ENCODE peak calls at places on chromosomes 11 and 22, in seven cellular contexts. K is prostate gland, M is heart right ventricle, E is skeletal muscle cell, I is left ventricle myocardium inferior, F is GM23248, A is psoas muscle. P is an unnamed sample.

GRCh38 chr11:100080401-100080800 is 606.7 kb upstream of the ARHGAP42 start:
- DNase-seq in K (no peak), M (no peak), E (no peak), I (no peak), F (no peak), A (no peak), P (no peak)

GRCh38 chr11:8715501-8715900 is 32.9 kb downstream of the RPL27A start:
- DNase-seq in K (no peak), M (no peak), E (no peak), I (no peak), F (no peak), A (peak), P (no peak)

GRCh38 chr11:2465201-2466068 is 20.6 kb downstream of the KCNQ1 start:
- DNase-seq in K (no peak), M (no peak), E (no peak), I (no peak), F (no peak), A (no peak), P (no peak)

GRCh38 chr11:133931449-133932060 is 25.2 kb downstream of the IGSF9B start:
- DNase-seq in K (no peak), M (no peak), E (no peak), I (no peak), F (no peak), A (no peak), P (no peak)

GRCh38 chr11:113906515-113906914 is 1.9 kb downstream of the HTR3B start:
- DNase-seq in K (no peak), M (no peak), E (no peak), I (no peak), F (no peak), A (no peak), P (no peak)

GRCh38 chr22:49969751-49970527 is 9.4 kb downstream of the PIM3 start:
- DNase-seq in K (no peak), M (peak), E (no peak), I (peak), F (no peak), A (peak), P (no peak)

GRCh38 chr11:65872555-65873279 is at the start of gene EFEMP2:
- DNase-seq in K (no peak), M (peak), E (no peak), I (peak), F (peak), A (peak), P (peak)

GRCh38 chr11:77557553-77557952 is 32.2 kb upstream of the AQP11 start:
- DNase-seq in K (no peak), M (no peak), E (no peak), I (no peak), F (peak), A (no peak), P (no peak)

DNA sequence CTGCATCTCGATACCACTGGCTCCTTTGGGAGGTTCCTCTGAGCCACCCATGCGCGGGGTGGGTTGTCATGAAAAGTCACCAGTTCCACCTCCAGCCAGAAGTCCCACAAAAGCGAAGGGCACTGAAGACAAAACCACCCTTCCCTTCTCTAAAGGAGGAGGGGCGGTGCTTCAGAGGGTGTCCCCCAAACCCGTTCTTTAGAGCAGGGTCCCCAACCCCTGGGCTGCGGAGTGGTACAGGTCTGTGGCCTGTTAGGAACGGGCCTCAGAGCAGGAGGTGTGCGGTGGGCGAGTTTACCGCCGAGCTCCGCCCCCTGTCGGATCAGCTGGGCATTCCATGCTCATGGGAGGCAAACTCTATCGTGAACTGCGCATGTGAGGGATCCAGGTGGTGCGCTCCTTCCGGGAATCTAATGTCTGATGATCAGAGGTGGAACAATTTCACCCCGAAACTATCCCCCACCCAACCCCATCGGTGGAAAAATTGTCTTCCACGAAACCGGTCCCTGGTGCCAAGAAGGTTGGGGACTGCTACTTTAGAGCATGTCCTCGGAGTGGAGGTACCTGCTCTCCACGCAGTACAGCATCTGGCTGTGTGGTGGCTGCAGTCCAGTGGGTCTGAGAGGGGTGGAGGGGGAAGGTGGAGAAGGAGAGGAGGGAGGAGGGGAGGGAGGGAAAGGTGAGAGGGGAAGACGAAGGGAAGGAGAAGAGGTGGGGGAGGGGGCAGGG is 72.9 kb upstream of the SEPTIN5 start:
- DNase-seq in K (no peak), M (no peak), E (no peak), I (no peak), F (peak), A (no peak), P (no peak)
- H3K4me3 ChIP-seq in K (no peak), M (no peak), E (no peak), I (no peak), F (no peak), A (no peak), P (no peak)

GRCh38 chr11:119878990-119879389 is 150.0 kb upstream of the NECTIN1 start:
- DNase-seq in K (no peak), M (no peak), E (no peak), I (no peak), F (peak), A (no peak), P (no peak)
- H3K4me3 ChIP-seq in K (no peak), M (no peak), E (no peak), I (no peak), F (no peak), A (no peak), P (no peak)

GRCh38 chr11:16612234-16612571 is 126.2 kb upstream of the C11orf58 start:
- DNase-seq in K (no peak), M (no peak), E (no peak), I (no peak), F (no peak), A (no peak), P (no peak)
- H3K4me3 ChIP-seq in K (no peak), M (peak), E (no peak), I (peak), F (no peak), A (no peak), P (no peak)

GRCh38 chr22:48575567-48576332 is 1251.9 kb downstream of the BRD1 start:
- DNase-seq in K (no peak), M (no peak), E (no peak), I (no peak), F (no peak), A (no peak), P (no peak)
- H3K4me3 ChIP-seq in K (peak), M (no peak), E (no peak), I (peak), F (no peak), A (peak), P (no peak)

GRCh38 chr11:62575156-62575555 is 1.5 kb upstream of the EEF1G start:
- DNase-seq in K (no peak), M (no peak), E (no peak), I (no peak), F (peak), A (no peak), P (no peak)
- H3K4me3 ChIP-seq in K (no peak), M (peak), E (peak), I (peak), F (peak), A (peak), P (peak)

GRCh38 chr11:28619870-28620540 is 511.8 kb downstream of the METTL15 start:
- DNase-seq in K (no peak), M (no peak), E (no peak), I (no peak), F (peak), A (no peak), P (no peak)

GRCh38 chr11:28618426-28618825 is 510.2 kb downstream of the METTL15 start:
- DNase-seq in K (no peak), M (no peak), E (no peak), I (no peak), F (peak), A (no peak), P (peak)

GRCh38 chr11:28625532-28625931 is 517.3 kb downstream of the METTL15 start:
- DNase-seq in K (no peak), M (no peak), E (no peak), I (no peak), F (no peak), A (no peak), P (no peak)

GRCh38 chr11:28616566-28616965 is 508.4 kb downstream of the METTL15 start:
- DNase-seq in K (no peak), M (no peak), E (no peak), I (no peak), F (no peak), A (no peak), P (peak)

GRCh38 chr11:28621648-28622215 is 513.5 kb downstream of the METTL15 start:
- DNase-seq in K (no peak), M (peak), E (no peak), I (no peak), F (peak), A (no peak), P (peak)
- H3K4me3 ChIP-seq in K (no peak), M (peak), E (peak), I (peak), F (peak), A (peak), P (peak)

GRCh38 chr22:19879651-19879995 is 24.9 kb upstream of the GNB1L start:
- DNase-seq in K (no peak), M (no peak), E (no peak), I (no peak), F (peak), A (peak), P (no peak)

GRCh38 chr22:19879996-19880785 is 25.5 kb upstream of the GNB1L start:
- DNase-seq in K (no peak), M (no peak), E (no peak), I (no peak), F (no peak), A (peak), P (no peak)

GRCh38 chr22:19882446-19883381 is 28.0 kb upstream of the GNB1L start:
- DNase-seq in K (no peak), M (no peak), E (no peak), I (no peak), F (no peak), A (no peak), P (no peak)

GRCh38 chr22:19879248-19879575 is 24.5 kb upstream of the GNB1L start:
- DNase-seq in K (no peak), M (no peak), E (no peak), I (peak), F (no peak), A (no peak), P (no peak)

GRCh38 chr22:19880786-19881569 is 26.3 kb upstream of the GNB1L start:
- DNase-seq in K (no peak), M (peak), E (peak), I (peak), F (peak), A (peak), P (peak)
- H3K4me3 ChIP-seq in K (no peak), M (no peak), E (peak), I (peak), F (peak), A (no peak), P (peak)

GRCh38 chr22:37981282-37982011 is 2.9 kb downstream of the SOX10 start:
- DNase-seq in K (no peak), M (no peak), E (no peak), I (no peak), F (no peak), A (no peak), P (no peak)
- H3K4me3 ChIP-seq in K (no peak), M (no peak), E (no peak), I (peak), F (no peak), A (no peak), P (no peak)

GRCh38 chr11:33867566-33867965 is 24.3 kb downstream of the LMO2 start:
- DNase-seq in K (no peak), M (no peak), E (no peak), I (no peak), F (no peak), A (no peak), P (no peak)
- H3K4me3 ChIP-seq in K (no peak), M (peak), E (no peak), I (peak), F (no peak), A (peak), P (no peak)